ENCODE peak calls at places on chromosomes 3 and 15, in five cellular contexts. C, V, P, Q and K are unnamed samples.

GRCh38 chr3:134625462-134625861 is 25.4 kb downstream of the KY start:
- DNase-seq in V (no peak), C (no peak), Q (no peak), P (no peak), K (no peak)

GRCh38 chr3:10716964-10717363 is 99.1 kb upstream of the SLC6A11 start:
- DNase-seq in P (no peak), V (no peak), C (no peak), Q (no peak), K (no peak)

GRCh38 chr15:73081321-73081958 is 29.2 kb downstream of the NEO1 start:
- DNase-seq in C (peak), Q (no peak), V (peak), P (no peak), K (no peak)

GRCh38 chr15:41727143-41727542 is 47.1 kb upstream of the MAPKBP1 start:
- DNase-seq in P (no peak), V (no peak), Q (no peak), C (no peak), K (no peak)

GRCh38 chr3:171257251-171258179 is 202.7 kb downstream of the TNIK start:
- DNase-seq in C (peak), P (no peak), V (no peak), Q (no peak), K (no peak)

GRCh38 chr3:43998841-43999805 is 242.6 kb upstream of the TOPAZ1 start:
- DNase-seq in P (no peak), V (peak), C (no peak), Q (peak), K (no peak)

GRCh38 chr3:129184396-129184656 is 630 bp upstream of the CNBP start:
- DNase-seq in V (peak), Q (no peak), C (no peak), P (peak), K (peak)

GRCh38 chr3:179068779-179069530 is 2.7 kb downstream of the ZMAT3 start:
- DNase-seq in Q (no peak), P (peak), C (peak), V (peak), K (peak)

GRCh38 chr3:171072432-171072831 is 45.9 kb upstream of the SLC2A2 start:
- DNase-seq in V (no peak), C (no peak), P (no peak), Q (no peak), K (no peak)

GRCh38 chr3:8622873-8623725 is 21.5 kb downstream of the SSUH2 start:
- DNase-seq in Q (peak), C (no peak), V (peak), P (peak), K (peak)

GRCh38 chr15:80599359-80599758 is 95.8 kb upstream of the ABHD17C start:
- DNase-seq in V (no peak), C (no peak), Q (no peak), P (no peak), K (no peak)

GRCh38 chr15:77596821-77597803 is 35.6 kb downstream of the LINGO1 start:
- DNase-seq in Q (no peak), V (no peak), P (no peak), C (no peak), K (no peak)

GRCh38 chr15:42118650-42119531 is 24.5 kb upstream of the PLA2G4D start:
- DNase-seq in P (no peak), C (no peak), V (no peak), Q (no peak), K (no peak)

GRCh38 chr3:87855626-87856025 is 203.2 kb downstream of the CGGBP1 start:
- DNase-seq in P (no peak), C (no peak), Q (no peak), V (no peak), K (no peak)

GRCh38 chr3:161700998-161701397 is 204.4 kb downstream of the OTOL1 start:
- DNase-seq in C (no peak), P (no peak), V (no peak), Q (no peak), K (no peak)

GRCh38 chr3:123733341-123733740 is 148.5 kb upstream of the HACD2 start:
- DNase-seq in C (no peak), V (no peak), P (no peak), Q (no peak), K (no peak)